ENCODE peak calls at places on chromosomes 16 and 17, in six cellular contexts. W is tibial artery, X is breast epithelium, F is upper lobe of right lung, A is dorsolateral prefrontal cortex, S is fibroblast of lung. C is an unnamed sample.

GRCh38 chr16:13067648-13068047 is 166.2 kb downstream of the SHISA9 start:
- DNase-seq in X (no peak), F (no peak), S (no peak), A (no peak), W (no peak), C (no peak)

GRCh38 chr17:76154935-76155845 is 14.1 kb upstream of the FOXJ1 start:
- DNase-seq in F (peak), X (no peak), S (no peak), W (peak), A (no peak), C (no peak)

GRCh38 chr16:52441886-52442285 is 105.1 kb downstream of the TOX3 start:
- DNase-seq in W (no peak), S (no peak), F (no peak), A (no peak), X (no peak), C (no peak)

GRCh38 chr17:8621585-8621984 is 8.9 kb downstream of the MYH10 start:
- DNase-seq in A (no peak), X (no peak), S (peak), F (no peak), W (no peak), C (no peak)

GRCh38 chr17:11558681-11559234 is 39.5 kb upstream of the DNAH9 start:
- DNase-seq in X (no peak), A (no peak), F (no peak), W (no peak), S (no peak), C (no peak)

GRCh38 chr16:12985516-12985915 is 84.1 kb downstream of the SHISA9 start:
- DNase-seq in W (no peak), A (no peak), F (no peak), S (no peak), X (no peak), C (no peak)

GRCh38 chr17:56121661-56122060 is 31.6 kb upstream of the ANKFN1 start:
- DNase-seq in X (no peak), W (no peak), S (no peak), A (no peak), F (no peak), C (no peak)

GRCh38 chr16:73459586-73459985 is 411.7 kb upstream of the ZFHX3 start:
- DNase-seq in S (no peak), W (no peak), X (no peak), F (no peak), A (no peak), C (no peak)

GRCh38 chr17:70767102-70767701 is 597.9 kb downstream of the KCNJ2 start:
- DNase-seq in X (no peak), F (no peak), A (no peak), W (no peak), S (peak), C (no peak)

GRCh38 chr16:57383276-57384247 is 11.3 kb downstream of the CX3CL1 start:
- DNase-seq in S (peak), W (peak), F (no peak), A (no peak), X (peak), C (no peak)

GRCh38 chr17:15912416-15912955 is 32.4 kb upstream of the ADORA2B start:
- DNase-seq in A (no peak), S (no peak), W (no peak), F (no peak), X (no peak), C (no peak)

GRCh38 chr16:79158337-79158736 is 442.2 kb downstream of the MAF start:
- DNase-seq in F (no peak), A (no peak), X (no peak), S (no peak), W (no peak), C (no peak)

GRCh38 chr17:14741516-14741915 is 440.6 kb downstream of the HS3ST3B1 start:
- DNase-seq in A (no peak), S (no peak), W (no peak), F (no peak), X (no peak), C (no peak)

GRCh38 chr17:50892101-50892776 is 26.1 kb upstream of the TOB1 start:
- DNase-seq in S (no peak), F (no peak), A (no peak), X (no peak), W (peak), C (no peak)

GRCh38 chr17:37710344-37710886 is 34.4 kb downstream of the HNF1B start:
- DNase-seq in A (no peak), X (no peak), S (peak), W (no peak), F (peak), C (no peak)

GRCh38 chr16:64910351-64910750 is 211.5 kb downstream of the CDH11 start:
- DNase-seq in S (peak), W (no peak), A (peak), X (no peak), F (no peak), C (no peak)

GRCh38 chr17:21228845-21229244 is 14.9 kb upstream of the TMEM11 start:
- DNase-seq in A (no peak), X (no peak), S (no peak), F (no peak), W (no peak), C (no peak)

GRCh38 chr16:49055824-49056545 is 225.7 kb downstream of the CBLN1 start:
- DNase-seq in X (no peak), W (no peak), F (no peak), A (no peak), S (no peak), C (no peak)

GRCh38 chr17:76173474-76173873 is 32.4 kb upstream of the FOXJ1 start:
- DNase-seq in X (no peak), A (no peak), S (no peak), W (no peak), F (no peak), C (no peak)

GRCh38 chr16:10895053-10895946 is 18.3 kb downstream of the CIITA start:
- DNase-seq in S (peak), A (no peak), X (no peak), W (no peak), F (no peak), C (no peak)

GRCh38 chr17:81687770-81688541 is 4.1 kb downstream of the HGS start:
- DNase-seq in F (no peak), W (no peak), X (no peak), A (no peak), S (no peak), C (no peak)

GRCh38 chr16:11078812-11079459 is 134.6 kb downstream of the CLEC16A start:
- DNase-seq in F (no peak), A (no peak), X (peak), W (peak), S (peak), C (no peak)

GRCh38 chr17:4968916-4969550 is 1.4 kb upstream of the SPAG7 start:
- DNase-seq in A (no peak), X (no peak), S (peak), W (no peak), F (no peak), C (peak)

GRCh38 chr17:2336215-2337151 is at the start of gene TSR1:
- DNase-seq in F (peak), W (peak), S (peak), X (peak), A (peak), C (peak)

GRCh38 chr17:73820686-73821448 is 176.6 kb upstream of the SDK2 start:
- DNase-seq in S (no peak), W (no peak), F (no peak), X (no peak), A (no peak), C (no peak)

GRCh38 chr16:84234656-84235285 is 5.0 kb downstream of the KCNG4 start:
- DNase-seq in A (no peak), S (peak), W (no peak), X (no peak), F (no peak), C (no peak)

GRCh38 chr16:17395849-17396480 is 74.8 kb downstream of the XYLT1 start:
- DNase-seq in F (no peak), A (no peak), X (peak), S (peak), W (peak), C (no peak)

GRCh38 chr17:4739122-4740024 is at the start of the genes CXCL16 and ZMYND15:
- DNase-seq in W (peak), F (peak), X (peak), S (peak), A (no peak), C (peak)

DNA sequence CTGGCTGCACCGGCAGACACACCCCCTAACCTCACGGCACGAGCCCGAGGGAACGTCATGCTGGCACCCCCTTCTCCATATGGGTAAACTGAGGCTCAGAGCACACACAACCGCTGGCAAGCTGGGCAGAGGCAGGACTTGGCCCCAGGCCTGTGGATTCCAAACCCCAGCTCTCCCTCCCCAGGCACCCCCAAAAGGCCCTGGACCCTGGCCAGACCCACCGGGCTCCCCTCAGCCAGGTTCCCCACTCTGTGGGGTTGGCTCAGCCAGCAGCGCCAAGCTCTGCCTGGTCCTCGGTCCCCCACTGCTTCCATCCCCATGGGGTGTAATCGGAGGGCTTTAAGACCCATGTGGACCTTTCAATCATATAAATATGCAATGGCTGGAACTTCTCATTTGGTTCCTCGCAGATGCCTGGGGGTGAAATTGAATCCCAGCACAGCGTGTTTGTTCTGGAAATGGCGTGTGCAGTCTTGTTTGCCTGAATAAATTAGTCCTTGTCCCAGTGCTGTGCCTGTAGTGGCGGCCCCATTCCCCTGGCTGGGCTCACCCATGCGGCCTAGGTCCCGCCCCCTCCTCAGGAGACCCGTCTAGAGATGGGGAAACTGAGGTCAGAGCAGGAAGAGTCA is 57.1 kb downstream of the ZFPM1 start:
- DNase-seq in A (no peak), X (no peak), F (no peak), W (no peak), S (no peak), C (no peak)
- H3K27ac ChIP-seq in A (no peak), X (peak), F (no peak), W (no peak), S (no peak), C (no peak)

DNA sequence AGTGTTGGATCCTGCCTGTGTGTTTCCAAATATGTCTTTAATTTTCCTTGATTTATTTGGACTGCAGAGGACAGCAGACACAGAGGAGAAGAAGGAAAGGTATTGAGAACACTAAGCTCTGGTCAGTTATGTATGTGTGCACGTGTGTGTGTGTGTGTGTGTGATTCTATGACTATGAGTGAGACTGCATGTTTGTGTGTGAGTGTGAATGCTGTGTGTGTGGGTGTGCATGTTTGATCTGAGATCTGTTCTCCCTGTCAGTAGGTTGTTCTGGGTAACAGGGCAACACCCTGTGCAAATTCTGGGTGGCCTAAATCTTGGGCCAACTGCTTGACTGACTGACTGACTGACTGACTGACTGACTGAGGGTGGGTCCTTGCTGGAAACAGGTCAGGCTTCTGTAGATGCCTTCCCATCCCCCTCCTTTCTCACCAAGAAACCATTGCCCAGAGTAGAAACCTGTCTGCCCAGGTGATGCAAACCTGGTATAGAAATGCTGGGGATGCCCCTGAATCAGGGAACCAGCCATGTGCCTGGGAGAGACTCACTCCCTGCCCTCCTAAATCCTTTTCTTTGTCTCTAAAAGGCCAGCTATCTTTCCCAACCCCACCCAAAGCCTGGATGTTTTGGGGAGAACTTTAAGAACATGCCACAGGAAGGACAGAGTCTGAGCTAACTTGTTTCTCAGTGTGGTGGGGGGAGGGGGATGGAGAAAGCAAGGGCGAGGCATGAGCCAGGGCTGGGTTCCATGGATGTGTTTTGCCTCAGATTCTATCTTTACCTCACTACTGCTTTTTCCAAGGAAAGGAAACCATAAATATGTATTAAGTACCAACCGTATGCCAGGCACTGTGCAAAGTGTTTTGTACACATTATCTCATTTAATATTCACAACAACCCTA is 4.4 kb upstream of the NR1D1 start:
- DNase-seq in X (peak), A (no peak), W (no peak), S (no peak), F (no peak), C (no peak)
- H3K27ac ChIP-seq in X (peak), A (peak), W (peak), S (no peak), F (peak), C (peak)

GRCh38 chr16:58417035-58417434 is 24.8 kb downstream of the GINS3 start:
- DNase-seq in A (no peak), S (no peak), X (no peak), F (peak), W (no peak), C (no peak)

GRCh38 chr16:58414938-58415451 is 22.7 kb downstream of the GINS3 start:
- DNase-seq in A (no peak), X (no peak), W (no peak), F (no peak), S (no peak), C (no peak)

GRCh38 chr16:58411736-58412614 is 19.7 kb downstream of the GINS3 start:
- DNase-seq in A (no peak), W (no peak), S (no peak), F (no peak), X (no peak), C (no peak)

GRCh38 chr16:58411336-58411735 is 19.1 kb downstream of the GINS3 start:
- DNase-seq in W (no peak), X (no peak), S (no peak), F (no peak), A (no peak), C (no peak)

GRCh38 chr16:58413359-58413758 is 21.1 kb downstream of the GINS3 start:
- DNase-seq in X (no peak), S (no peak), F (no peak), A (no peak), W (no peak), C (no peak)
- H3K27ac ChIP-seq in X (no peak), S (no peak), F (no peak), A (no peak), W (no peak), C (peak)

DNA sequence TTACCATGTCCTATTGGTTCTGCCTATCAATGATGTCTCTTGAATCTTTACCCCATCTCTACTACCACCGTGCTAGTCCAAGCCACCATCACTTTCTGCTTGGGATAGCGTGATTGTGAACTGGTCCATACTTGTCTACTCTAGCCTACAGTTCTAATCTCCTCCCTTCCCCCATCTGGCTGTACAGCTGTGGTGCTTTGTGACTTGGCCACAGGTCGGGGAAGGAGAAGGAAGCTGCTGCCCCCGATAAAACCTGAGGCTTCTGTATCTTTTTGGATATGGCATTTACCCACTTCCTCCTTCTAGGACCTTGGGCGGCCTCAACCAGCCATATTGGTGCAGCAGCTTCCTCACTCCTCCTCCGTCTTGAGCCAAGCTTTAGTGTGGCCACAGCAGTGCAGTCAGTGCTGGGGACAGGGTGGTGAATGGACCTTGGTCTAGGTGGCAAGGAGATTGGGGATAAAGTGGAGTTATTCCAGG is 314 bp upstream of the ITGA2B start:
- DNase-seq in X (no peak), F (peak), W (no peak), S (no peak), A (no peak), C (no peak)
- H3K27ac ChIP-seq in X (no peak), F (no peak), W (no peak), S (no peak), A (no peak), C (no peak)

DNA sequence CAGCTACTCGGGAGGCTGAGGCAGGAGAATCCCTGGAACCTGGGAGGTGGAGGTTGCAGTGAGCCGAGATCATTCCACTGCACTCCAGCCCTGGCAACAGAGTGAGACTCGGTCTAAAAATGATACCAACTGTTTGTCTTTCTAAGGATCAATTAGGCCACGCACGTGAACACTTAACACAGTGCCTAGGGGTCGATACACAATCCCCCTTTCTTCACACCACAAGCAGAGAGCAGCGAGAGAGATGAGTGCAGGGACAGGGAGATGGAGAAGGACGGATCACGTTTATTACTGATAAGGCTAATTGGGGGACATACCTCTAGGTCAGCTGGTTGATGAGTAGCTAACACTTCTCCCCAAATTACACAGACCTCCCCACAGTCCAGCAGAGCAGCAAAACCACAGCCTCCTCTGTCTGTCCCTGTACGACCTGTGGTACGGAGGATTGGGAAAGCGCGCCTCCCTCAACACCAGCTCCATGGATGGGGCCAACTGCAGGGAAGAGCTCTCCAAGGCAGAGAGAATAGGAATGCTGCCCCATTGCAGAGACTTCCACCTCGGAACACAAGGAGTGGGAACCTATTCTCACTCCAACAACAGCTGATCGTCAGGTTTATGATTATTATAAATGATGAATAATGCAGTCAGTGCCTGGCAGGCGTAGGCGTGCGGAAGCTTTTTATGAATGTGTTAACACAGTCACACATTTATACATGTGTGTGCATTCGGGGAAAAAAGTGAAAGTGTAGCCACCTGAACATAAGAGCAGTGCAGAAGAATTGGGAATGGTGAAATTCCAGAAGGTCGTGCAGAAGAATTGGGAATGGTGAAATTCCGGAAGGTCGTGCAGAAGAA is 155.1 kb downstream of the C16orf95 start:
- DNase-seq in A (no peak), W (no peak), X (no peak), F (peak), S (no peak), C (no peak)
- H3K27ac ChIP-seq in A (no peak), W (no peak), X (no peak), F (no peak), S (no peak), C (no peak)

DNA sequence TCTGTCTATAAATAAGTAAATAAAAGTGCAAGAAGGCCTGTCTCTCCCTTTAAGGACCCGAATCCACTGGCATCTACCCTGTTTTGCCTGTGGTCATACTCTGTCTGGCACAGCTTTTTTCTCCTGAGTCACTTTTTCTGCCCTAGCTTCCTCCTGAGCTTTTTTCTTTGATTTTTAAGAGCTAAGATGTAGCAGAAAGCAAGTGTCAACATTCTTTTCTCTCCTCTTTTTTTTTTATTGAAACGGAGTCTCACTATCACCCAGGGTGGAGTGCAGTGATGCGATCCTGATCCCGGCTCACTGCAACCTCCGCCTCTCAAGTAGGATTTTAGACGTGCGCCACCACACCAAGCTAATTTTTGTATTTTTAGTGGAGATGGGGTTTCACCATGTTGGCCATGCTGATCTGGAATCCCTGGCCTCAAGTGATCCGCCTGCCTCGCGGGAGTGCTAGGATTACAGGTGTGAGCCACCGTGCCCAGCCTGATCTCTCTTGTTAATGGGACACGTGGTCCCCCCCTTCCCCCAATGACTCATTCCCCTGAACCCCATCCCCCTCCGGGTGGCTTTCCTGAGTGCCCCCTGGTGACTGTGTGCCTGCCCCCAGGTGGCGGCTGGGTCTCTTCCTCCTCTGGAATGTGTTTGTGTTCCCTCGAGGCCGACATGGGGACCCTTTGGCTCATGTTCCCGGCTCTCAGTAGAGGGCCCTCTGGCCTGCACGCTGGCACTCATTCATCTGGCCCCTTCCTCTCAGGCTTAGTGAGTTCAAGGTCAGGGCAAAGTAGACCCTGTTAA is 14.2 kb downstream of the C16orf90 start:
- DNase-seq in A (no peak), F (no peak), X (no peak), S (no peak), W (no peak), C (no peak)
- H3K27ac ChIP-seq in A (no peak), F (no peak), X (no peak), S (no peak), W (no peak), C (peak)

GRCh38 chr17:47953945-47954344 is 3.7 kb downstream of the PRR15L start:
- DNase-seq in A (no peak), W (no peak), X (no peak), S (no peak), F (no peak), C (no peak)
- H3K27ac ChIP-seq in A (no peak), W (no peak), X (peak), S (no peak), F (peak), C (no peak)

GRCh38 chr16:9429946-9430345 is 338.5 kb downstream of the HAPSTR1 start:
- DNase-seq in F (no peak), A (no peak), W (no peak), S (no peak), X (no peak), C (no peak)
- H3K27ac ChIP-seq in F (no peak), A (no peak), W (no peak), S (no peak), X (no peak), C (no peak)

GRCh38 chr16:1495281-1496262 is 2.4 kb downstream of the TELO2 start:
- DNase-seq in X (no peak), S (no peak), F (no peak), W (no peak), A (no peak), C (no peak)
- H3K27ac ChIP-seq in X (no peak), S (no peak), F (no peak), W (no peak), A (no peak), C (no peak)

C was measured in caudate nucleus.